ENCODE peak calls at places on chromosomes 7 and 10, in four cellular contexts. O is H1, F is HepG2, K is GM12878. Y is an unnamed sample.
A peak's percentile ranks its signal among the peaks of the same experiment; 100 is the strongest.

GRCh38 chr10:112713411-112713810 is 236.6 kb upstream of the TCF7L2 start:
- DNase-seq in O (no peak), F (no peak), K (no peak), Y (no peak)

GRCh38 chr10:47101807-47102206 is 190.6 kb downstream of the PTPN20 start:
- DNase-seq in O (no peak), F (no peak), K (no peak), Y (no peak)

GRCh38 chr10:13977861-13978843 is 352.6 kb downstream of the FRMD4A start:
- DNase-seq in O (no peak), F (no peak), K (no peak), Y (no peak)

GRCh38 chr7:79403879-79404278 is 49.6 kb downstream of the MAGI2 start:
- DNase-seq in O (no peak), F (no peak), K (no peak), Y (no peak)

GRCh38 chr7:2627258-2628136 is 4.3 kb upstream of the TTYH3 start:
- DNase-seq in O (no peak), F (no peak), K (no peak), Y (no peak)

GRCh38 chr7:152859781-152860191 is 100.2 kb downstream of the ACTR3B start:
- DNase-seq in O (peak; percentile 25), F (peak; percentile 15), K (no peak), Y (peak; percentile 23)

GRCh38 chr7:20200361-20200760 is 16.8 kb downstream of the MACC1 start:
- DNase-seq in O (no peak), F (no peak), K (no peak), Y (no peak)

GRCh38 chr10:133042816-133043215 is 44.9 kb upstream of the ADGRA1 start:
- DNase-seq in O (no peak), F (no peak), K (no peak), Y (no peak)

GRCh38 chr7:107505997-107506682 is 36.3 kb downstream of the GPR22 start:
- DNase-seq in O (no peak), F (peak; percentile 56), K (no peak), Y (no peak)

GRCh38 chr7:71186535-71186934 is 54.6 kb downstream of the GALNT17 start:
- DNase-seq in O (no peak), F (no peak), K (no peak), Y (no peak)

GRCh38 chr7:78168869-78169268 is 370.3 kb downstream of the PHTF2 start:
- DNase-seq in O (no peak), F (no peak), K (no peak), Y (no peak)

GRCh38 chr10:131946321-131946751 is 35.4 kb downstream of the BNIP3 start:
- DNase-seq in O (no peak), F (no peak), K (no peak), Y (no peak)

GRCh38 chr10:24382045-24382444 is 173.1 kb downstream of the KIAA1217 start:
- DNase-seq in O (no peak), F (no peak), K (no peak), Y (no peak)

GRCh38 chr7:29488977-29489376 is 74.7 kb upstream of the PRR15 start:
- DNase-seq in O (no peak), F (peak; percentile 81), K (no peak), Y (no peak)

GRCh38 chr7:97752215-97752614 is 20.3 kb downstream of the TAC1 start:
- DNase-seq in O (no peak), F (no peak), K (no peak), Y (no peak)

GRCh38 chr10:63477927-63478326 is 12.2 kb upstream of the JMJD1C start:
- DNase-seq in O (no peak), F (no peak), K (no peak), Y (no peak)
- H3K4me3 ChIP-seq in O (no peak overlapping the region), F (no peak overlapping the region), K (no peak overlapping the region), Y (no peak overlapping the region)

GRCh38 chr10:127462643-127463295 is 86.3 kb upstream of the NPS start:
- DNase-seq in O (no peak), F (peak; percentile 4), K (no peak), Y (no peak)
- TF ChIP-seq SUZ12 in O (no peak), F (no peak), K (no peak), Y (no peak)

GRCh38 chr10:45460235-45460878 is 86.3 kb downstream of the ALOX5 start:
- DNase-seq in O (no peak), F (no peak), K (no peak), Y (no peak)
- H3K9ac ChIP-seq in O (no peak overlapping the region), F (no peak overlapping the region), K (peak overlapping the region; percentile 74), Y (no peak overlapping the region)

DNA sequence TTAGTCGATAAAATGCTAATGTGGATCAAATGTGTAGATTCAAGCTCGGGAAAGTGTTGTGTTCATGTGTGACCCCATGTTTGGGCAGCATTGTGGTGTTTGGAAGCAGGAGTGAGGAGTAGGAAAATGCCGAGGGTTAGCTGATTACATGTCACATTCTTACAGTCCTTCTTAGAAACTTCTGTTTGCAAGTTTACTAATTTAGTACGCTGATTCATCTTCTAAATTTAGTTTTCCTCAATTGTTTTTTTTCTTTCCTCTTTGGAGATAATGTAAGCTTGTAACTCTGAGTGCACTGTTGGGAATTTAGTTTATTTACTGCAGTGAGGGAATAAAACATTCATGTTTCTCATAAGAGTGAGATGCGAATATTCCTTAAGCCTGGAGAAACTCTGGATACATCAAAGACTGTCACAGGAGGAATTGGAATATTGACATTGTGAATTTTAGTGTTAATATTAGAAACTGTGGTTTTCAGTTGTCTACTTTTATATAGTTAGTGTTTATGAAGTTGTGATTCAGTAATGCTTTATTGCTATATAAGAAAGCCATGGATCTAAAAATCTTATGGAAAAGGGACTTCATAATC is 135.0 kb downstream of the NT5C2 start:
- DNase-seq in O (no peak), F (no peak), K (no peak), Y (no peak)
- H3K4me3 ChIP-seq in O (no peak overlapping the region), F (no peak overlapping the region), K (no peak overlapping the region), Y (no peak overlapping the region)

GRCh38 chr7:105402221-105403095 is 13.7 kb upstream of the SRPK2 start:
- DNase-seq in O (no peak), F (no peak), K (no peak), Y (no peak)

GRCh38 chr7:105396566-105396965 is 7.8 kb upstream of the SRPK2 start:
- DNase-seq in O (no peak), F (no peak), K (no peak), Y (no peak)

GRCh38 chr7:105403128-105403527 is 14.4 kb upstream of the SRPK2 start:
- DNase-seq in O (no peak), F (no peak), K (no peak), Y (no peak)

DNA sequence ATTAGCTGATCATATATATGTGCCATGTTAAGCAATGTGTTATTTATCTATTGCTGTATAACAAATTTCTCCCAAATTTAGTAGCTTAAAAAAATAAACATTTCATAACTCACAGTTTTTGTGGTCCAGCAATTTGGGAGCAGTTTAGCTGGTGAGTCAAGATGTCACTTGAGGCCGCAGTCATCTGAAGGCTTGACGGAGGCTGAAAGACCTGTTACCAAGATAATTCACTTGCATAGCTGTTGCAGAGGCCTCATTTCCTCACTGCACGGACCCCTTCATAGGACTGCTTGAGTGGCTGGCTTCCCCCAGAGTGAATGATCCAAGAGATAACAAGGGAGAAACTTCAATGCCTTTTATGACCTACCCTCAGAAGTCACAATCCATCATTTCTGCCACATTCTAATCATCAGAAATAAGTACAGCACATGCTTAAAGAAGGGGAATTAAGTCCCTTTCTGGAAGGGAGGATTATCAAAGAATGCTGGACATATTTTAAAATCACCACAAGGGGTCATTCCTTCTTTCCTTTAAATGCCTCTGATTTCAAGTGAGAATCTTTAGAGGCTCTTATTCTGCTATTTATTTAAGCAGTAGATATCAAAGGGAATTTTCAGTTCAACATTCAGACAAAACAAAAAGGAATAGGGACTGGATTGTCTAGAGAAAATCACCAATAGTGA is 10.5 kb upstream of the SRPK2 start:
- DNase-seq in O (no peak), F (peak; percentile 16), K (no peak), Y (no peak)
- TF ChIP-seq SUZ12 in O (no peak), F (no peak), K (no peak), Y (no peak)

Y was measured in NT2/D1.